ENCODE peak calls at places on chromosome 16, in seven cellular contexts. I, U, E, Z, K, Y and M are unnamed samples.

GRCh38 chr16:6803171-6803570 is 529.5 kb upstream of the RBFOX1 start:
- DNase-seq in I (no peak), K (no peak), Y (no peak), E (no peak), Z (no peak), U (no peak), M (no peak)

GRCh38 chr16:55552621-55553020 is 13.9 kb upstream of the CAPNS2 start:
- DNase-seq in Y (no peak), E (no peak), U (peak; percentile 74), Z (peak; percentile 64), I (no peak), K (no peak), M (peak; percentile 96)

GRCh38 chr16:642189-643049 is 791 bp downstream of the MCRIP2 start:
- DNase-seq in U (peak; percentile 47), I (no peak), Y (no peak), E (no peak), Z (peak; percentile 33), K (peak; percentile 84), M (no peak)

GRCh38 chr16:2194852-2195315 is 1.5 kb downstream of the CASKIN1 start:
- DNase-seq in Y (no peak), U (peak; percentile 21), I (peak; percentile 37), Z (peak; percentile 34), K (peak; percentile 85), E (no peak), M (peak; percentile 79)

GRCh38 chr16:76444823-76445222 is 167.6 kb downstream of the CNTNAP4 start:
- DNase-seq in E (no peak), Y (no peak), I (no peak), Z (no peak), K (no peak), U (no peak), M (no peak)

GRCh38 chr16:17520567-17520966 is 49.8 kb upstream of the XYLT1 start:
- DNase-seq in Z (no peak), U (peak; percentile 84), E (no peak), Y (no peak), I (no peak), K (no peak), M (no peak)

GRCh38 chr16:62034236-62035114 is 1.8 kb downstream of the CDH8 start:
- DNase-seq in I (no peak), Z (no peak), K (no peak), Y (no peak), E (no peak), U (no peak), M (no peak)

GRCh38 chr16:24851700-24852099 is 5.9 kb downstream of the SLC5A11 start:
- DNase-seq in E (no peak), Y (peak; percentile 24), U (no peak), Z (peak; percentile 65), K (no peak), I (no peak), M (peak; percentile 84)

GRCh38 chr16:81451753-81452680 is 7.4 kb downstream of the CMIP start:
- DNase-seq in K (no peak), Y (no peak), E (peak; percentile 63), I (no peak), Z (no peak), U (no peak), M (no peak)